ENCODE peak calls at places on chromosome 17, in nine cellular contexts. F, G, D, H, X, W, E, L and B are unnamed samples.
A peak's percentile ranks its signal among the peaks of the same experiment; 100 is the strongest.

GRCh38 chr17:51352798-51353197 is 92.5 kb downstream of the UTP18 start:
- DNase-seq in F (no peak), E (no peak), W (no peak), L (no peak), X (no peak), G (peak; percentile 21), H (no peak), D (no peak), B (no peak)

GRCh38 chr17:14068542-14069250 is 608 bp upstream of the COX10 start:
- DNase-seq in X (no peak), L (no peak), G (no peak), F (no peak), D (no peak), W (no peak), H (no peak), E (no peak), B (no peak)

GRCh38 chr17:5785343-5785742 is 201.0 kb upstream of the NLRP1 start:
- DNase-seq in X (no peak), D (no peak), G (peak; percentile 42), E (no peak), F (peak; percentile 90), H (peak; percentile 89), L (no peak), W (no peak), B (no peak)

GRCh38 chr17:61481421-61481820 is 29.2 kb downstream of the TBX4 start:
- DNase-seq in G (no peak), F (no peak), W (no peak), L (no peak), E (no peak), X (no peak), H (no peak), D (no peak), B (no peak)

GRCh38 chr17:42304187-42305030 is 16.1 kb downstream of the STAT5A start:
- DNase-seq in H (peak; percentile 55), E (no peak), G (no peak), L (no peak), X (no peak), F (no peak), D (no peak), W (no peak), B (no peak)

GRCh38 chr17:27929990-27930389 is 36.8 kb upstream of the LYRM9 start:
- DNase-seq in F (no peak), L (no peak), E (no peak), W (no peak), H (peak; percentile 41), X (no peak), D (no peak), G (no peak), B (no peak)

GRCh38 chr17:55037828-55038227 is 69.3 kb downstream of the STXBP4 start:
- DNase-seq in G (no peak), D (no peak), W (no peak), F (no peak), X (no peak), L (no peak), E (no peak), H (no peak), B (no peak)

GRCh38 chr17:82238562-82239201 is 9.8 kb downstream of the SLC16A3 start:
- DNase-seq in D (peak; percentile 88), X (peak; percentile 87), F (peak; percentile 56), E (no peak), L (peak; percentile 41), G (no peak), W (no peak), H (peak; percentile 78), B (no peak)

GRCh38 chr17:38885044-38885727 is 15.3 kb downstream of the LASP1 start:
- DNase-seq in G (no peak), F (no peak), D (no peak), E (no peak), L (no peak), W (no peak), X (peak; percentile 59), H (peak; percentile 46), B (no peak)

GRCh38 chr17:66667491-66668030 is 167.4 kb upstream of the CACNG5 start:
- DNase-seq in G (no peak), E (no peak), W (no peak), L (peak; percentile 43), D (no peak), F (no peak), X (no peak), H (no peak), B (no peak)

GRCh38 chr17:5826384-5826783 is 242.1 kb upstream of the NLRP1 start:
- DNase-seq in X (no peak), W (no peak), E (no peak), D (no peak), G (no peak), F (no peak), L (no peak), H (no peak), B (no peak)

GRCh38 chr17:45367216-45367615 is 50.4 kb upstream of the MAP3K14 start:
- DNase-seq in D (no peak), F (no peak), X (no peak), L (no peak), G (no peak), W (no peak), E (no peak), H (no peak), B (peak; percentile 1)

GRCh38 chr17:77427471-77427991 is 286.8 kb downstream of the SEC14L1 start:
- DNase-seq in W (no peak), L (no peak), D (no peak), X (peak; percentile 73), H (no peak), E (no peak), G (peak; percentile 79), F (peak; percentile 65), B (peak; percentile 15)

GRCh38 chr17:16046966-16047365 is 47.3 kb downstream of the TTC19 start:
- DNase-seq in L (no peak), E (no peak), G (no peak), H (no peak), W (no peak), X (no peak), D (no peak), F (no peak), B (no peak)

GRCh38 chr17:40550608-40551007 is 14.7 kb downstream of the CCR7 start:
- DNase-seq in L (no peak), H (no peak), X (peak; percentile 20), W (no peak), G (no peak), F (no peak), E (peak; percentile 88), D (no peak), B (peak; percentile 16)

GRCh38 chr17:63973930-63974593 is 1.3 kb upstream of the SCN4A start:
- DNase-seq in D (no peak), F (peak; percentile 70), E (no peak), L (no peak), X (no peak), G (no peak), H (peak; percentile 27), W (no peak), B (no peak)